ENCODE peak calls at places on chromosomes 5 and 9, in six cellular contexts. W is Calu3; X is foreskin fibroblast; U is stimulated activated CD4-positive, alpha-beta T cell treated with anti-CD3 and anti-CD28 coated beads, Interleukin-1b, Interleukin-23, amount 100 ng/mL, for 4 hours; A is choroid plexus epithelial cell; V is NCI-H82. C is an unnamed sample.

GRCh38 chr5:24621809-24622208 is 23.0 kb downstream of the CDH10 start:
- DNase-seq in A (peak), W (no peak), X (no peak), V (peak), U (no peak), C (no peak)

GRCh38 chr5:15951550-15951949 is 228.0 kb downstream of the MARCHF11 start:
- DNase-seq in X (no peak), U (no peak), W (no peak), V (no peak), A (no peak), C (no peak)

GRCh38 chr9:346114-346513 is 131.4 kb downstream of the DOCK8 start:
- DNase-seq in W (no peak), A (no peak), V (peak), X (no peak), U (no peak), C (no peak)

GRCh38 chr5:157651623-157652376 is 438 bp downstream of the SOX30 start:
- DNase-seq in U (peak), V (no peak), X (no peak), W (peak), A (peak), C (peak)

GRCh38 chr9:129665814-129666511 is 516 bp downstream of the PRRX2 start:
- DNase-seq in A (no peak), V (no peak), W (no peak), X (no peak), U (no peak), C (no peak)

GRCh38 chr9:86997158-86997557 is 49.9 kb upstream of the GAS1 start:
- DNase-seq in V (peak), U (no peak), X (no peak), A (peak), W (no peak), C (no peak)

GRCh38 chr9:87513171-87513570 is 15.5 kb downstream of the DAPK1 start:
- DNase-seq in A (peak), V (no peak), X (no peak), W (no peak), U (no peak), C (no peak)

GRCh38 chr9:112224401-112225289 is 49.5 kb upstream of the SUSD1 start:
- DNase-seq in W (no peak), A (peak), U (no peak), V (no peak), X (peak), C (no peak)

GRCh38 chr9:128627906-128628305 is 28.7 kb downstream of the DYNC2I2 start:
- DNase-seq in W (no peak), A (no peak), V (no peak), U (no peak), X (no peak), C (no peak)

GRCh38 chr5:40383719-40384651 is 295.7 kb upstream of the PTGER4 start:
- DNase-seq in X (no peak), A (peak), V (no peak), U (no peak), W (no peak), C (no peak)

GRCh38 chr9:70080481-70081119 is 37.0 kb downstream of the MAMDC2 start:
- DNase-seq in A (peak), U (no peak), V (peak), W (no peak), X (peak), C (no peak)

GRCh38 chr9:120532475-120532874 is 47.5 kb downstream of the CDK5RAP2 start:
- DNase-seq in U (no peak), V (no peak), W (peak), A (peak), X (peak), C (no peak)

GRCh38 chr9:86322973-86323644 is 31.1 kb downstream of the TUT7 start:
- DNase-seq in V (no peak), U (no peak), W (no peak), A (peak), X (peak), C (no peak)

GRCh38 chr5:1447772-1448361 is 2.6 kb upstream of the SLC6A3 start:
- DNase-seq in X (no peak), V (no peak), U (no peak), W (no peak), A (no peak), C (no peak)